ENCODE peak calls at places on chromosomes 4 and X, in seven cellular contexts. Q is activated gamma-delta T cell, V is IMR-90, N is HFFc6, Y is ecto neural progenitor cell, T is T-helper 17 cell, J is C1 segment of cervical spinal cord. D is an unnamed sample.

GRCh38 chrX:47645530-47645929 is 4.8 kb downstream of the ELK1 start:
- DNase-seq in T (no peak), J (no peak), Y (no peak), N (no peak), Q (no peak), V (no peak), D (no peak)

GRCh38 chr4:156638332-156638731 is 333.3 kb downstream of the PDGFC start:
- DNase-seq in N (peak), T (no peak), Y (no peak), V (peak), Q (no peak), J (no peak), D (no peak)

GRCh38 chr4:39620551-39620950 is 18.1 kb downstream of the SMIM14 start:
- DNase-seq in T (no peak), N (no peak), Y (no peak), J (no peak), Q (no peak), V (peak), D (no peak)

GRCh38 chr4:148574941-148575340 is 132.7 kb upstream of the NR3C2 start:
- DNase-seq in V (no peak), J (no peak), Q (no peak), N (no peak), T (no peak), Y (no peak), D (no peak)

GRCh38 chrX:27995611-27996010 is 14.4 kb upstream of the DCAF8L1 start:
- DNase-seq in Y (no peak), J (no peak), Q (no peak), V (no peak), T (no peak), N (no peak), D (no peak)

GRCh38 chr4:157575339-157575738 is 354.8 kb downstream of the GRIA2 start:
- DNase-seq in Q (no peak), N (no peak), T (no peak), J (no peak), Y (no peak), V (no peak), D (no peak)

GRCh38 chr4:73816814-73817213 is 19.7 kb upstream of the CXCL6 start:
- DNase-seq in V (peak), J (no peak), Q (no peak), Y (no peak), T (no peak), N (peak), D (no peak)

GRCh38 chr4:164215113-164215741 is 538.7 kb upstream of the SMIM31 start:
- DNase-seq in Q (no peak), V (no peak), J (no peak), N (no peak), T (no peak), Y (no peak), D (no peak)

GRCh38 chr4:5636766-5637670 is 71.3 kb downstream of the EVC2 start:
- DNase-seq in Q (no peak), N (no peak), Y (no peak), T (no peak), J (no peak), V (no peak), D (no peak)

GRCh38 chrX:137926090-137926489 is 360.2 kb downstream of the ZIC3 start:
- DNase-seq in T (no peak), J (no peak), Y (no peak), Q (no peak), V (no peak), N (no peak), D (no peak)

GRCh38 chr4:76208005-76208765 is 5.4 kb downstream of the SCARB2 start:
- DNase-seq in Y (no peak), J (peak), T (no peak), Q (no peak), N (peak), V (peak), D (no peak)

GRCh38 chr4:114773341-114773740 is 174.7 kb downstream of the UGT8 start:
- DNase-seq in N (no peak), Y (no peak), J (no peak), Q (no peak), T (no peak), V (no peak), D (no peak)

GRCh38 chr4:40238700-40239548 is 42.1 kb downstream of the RHOH start:
- DNase-seq in N (no peak), T (peak), Y (no peak), Q (no peak), J (no peak), V (no peak), D (no peak)

GRCh38 chr4:6229095-6229494 is 28.7 kb upstream of the JAKMIP1 start:
- DNase-seq in Y (no peak), T (no peak), V (no peak), J (peak), N (no peak), Q (no peak), D (peak)

GRCh38 chr4:54660591-54660990 is 2.8 kb downstream of the KIT start:
- DNase-seq in J (no peak), N (peak), Q (no peak), Y (no peak), T (no peak), V (no peak), D (no peak)

GRCh38 chr4:86155766-86156165 is 204.1 kb downstream of the MAPK10 start:
- DNase-seq in J (no peak), V (no peak), N (no peak), Q (no peak), Y (no peak), T (no peak), D (no peak)

GRCh38 chr4:160020804-160021203 is 917.9 kb downstream of the RAPGEF2 start:
- DNase-seq in N (no peak), J (no peak), Y (no peak), V (no peak), T (no peak), Q (no peak), D (no peak)

GRCh38 chr4:186132577-186133277 is 28.2 kb downstream of the FAM149A start:
- DNase-seq in T (no peak), Y (peak), V (peak), J (no peak), N (no peak), Q (no peak), D (no peak)

GRCh38 chrX:24424948-24425347 is 40.1 kb upstream of the PDK3 start:
- DNase-seq in N (peak), J (no peak), Q (no peak), T (no peak), V (peak), Y (no peak), D (no peak)

GRCh38 chr4:154620111-154620510 is 7.7 kb upstream of the FGG start:
- DNase-seq in Q (no peak), V (no peak), T (no peak), J (no peak), Y (no peak), N (no peak), D (no peak)

GRCh38 chr4:88275949-88276515 is 8.3 kb downstream of the PPM1K start:
- DNase-seq in Y (no peak), Q (no peak), V (no peak), N (peak), T (no peak), J (no peak), D (no peak)

GRCh38 chrX:51494409-51494808 is 2.0 kb downstream of the NUDT11 start:
- DNase-seq in T (no peak), N (no peak), Q (no peak), V (no peak), J (no peak), Y (no peak), D (no peak)

GRCh38 chr4:94412019-94413017 is 39.4 kb upstream of the PDLIM5 start:
- DNase-seq in Q (no peak), Y (no peak), J (no peak), N (peak), V (peak), T (no peak), D (no peak)

GRCh38 chr4:28232376-28232775 is 1371.7 kb downstream of the STIM2 start:
- DNase-seq in V (no peak), N (no peak), Y (no peak), J (no peak), Q (no peak), T (no peak), D (no peak)

GRCh38 chr4:67934628-67935027 is 28.7 kb downstream of the TMPRSS11A start:
- DNase-seq in Q (no peak), V (no peak), Y (no peak), J (no peak), T (no peak), N (no peak), D (no peak)

GRCh38 chr4:86909945-86910344 is 17.7 kb upstream of the C4orf36 start:
- DNase-seq in Y (no peak), N (no peak), Q (no peak), V (no peak), T (no peak), J (no peak), D (no peak)

D was measured in anterior cingulate cortex.